ENCODE peak calls at places on chromosomes 13 and 19, in five cellular contexts. O is cardiac fibroblast, U is breast epithelium, E is endodermal cell, J is heart right ventricle. W is an unnamed sample.
A peak's percentile ranks its signal among the peaks of the same experiment; 100 is the strongest.

GRCh38 chr19:13234518-13234917 is 84.3 kb downstream of the IER2 start:
- DNase-seq in O (peak; percentile 46), U (no peak), E (peak; percentile 87), J (peak; percentile 18), W (no peak)

GRCh38 chr19:57434386-57435061 is 601 bp upstream of the ZNF749 start:
- DNase-seq in O (peak; percentile 57), U (no peak), E (peak; percentile 59), J (no peak), W (no peak)

GRCh38 chr13:62837895-62838294 is 1422.2 kb upstream of the PCDH20 start:
- DNase-seq in O (peak; percentile 41), U (no peak), E (no peak), J (no peak), W (no peak)

GRCh38 chr13:95497307-95497943 is 55.1 kb upstream of the CLDN10 start:
- DNase-seq in O (no peak), U (peak; percentile 23), E (no peak), J (peak; percentile 52), W (no peak)

GRCh38 chr19:49210901-49211451 is 53.4 kb downstream of the TRPM4 start:
- DNase-seq in O (no peak), U (no peak), E (no peak), J (no peak), W (no peak)

GRCh38 chr13:113091211-113091771 is 14.3 kb upstream of the F7 start:
- DNase-seq in O (no peak), U (no peak), E (no peak), J (no peak), W (no peak)

GRCh38 chr13:39616087-39616694 is 13.2 kb upstream of the LHFPL6 start:
- DNase-seq in O (peak; percentile 78), U (peak; percentile 21), E (peak; percentile 79), J (peak; percentile 70), W (no peak)

GRCh38 chr13:21074601-21075302 is 13.4 kb upstream of the LATS2 start:
- DNase-seq in O (peak; percentile 19), U (no peak), E (no peak), J (peak; percentile 32), W (no peak)

GRCh38 chr13:78742659-78743058 is 83.7 kb upstream of the OBI1 start:
- DNase-seq in O (no peak), U (no peak), E (peak; percentile 56), J (no peak), W (no peak)

GRCh38 chr19:5042556-5042955 is 73.6 kb downstream of the KDM4B start:
- DNase-seq in O (no peak), U (no peak), E (peak; percentile 82), J (no peak), W (no peak)

GRCh38 chr13:30796833-30797601 is 61.7 kb downstream of the ALOX5AP start:
- DNase-seq in O (peak; percentile 25), U (peak; percentile 82), E (no peak), J (no peak), W (no peak)
- H3K4me3 ChIP-seq in O (no peak overlapping the region), U (peak overlapping the region; percentile 28), E (no peak overlapping the region), J (peak overlapping the region; percentile 15), W (no peak overlapping the region)

GRCh38 chr13:65453982-65454381 is 1776.2 kb downstream of the PCDH9 start:
- DNase-seq in O (no peak), U (no peak), E (no peak), J (no peak), W (no peak)
- H3K4me3 ChIP-seq in O (no peak overlapping the region), U (no peak overlapping the region), E (no peak overlapping the region), J (no peak overlapping the region), W (no peak overlapping the region)

DNA sequence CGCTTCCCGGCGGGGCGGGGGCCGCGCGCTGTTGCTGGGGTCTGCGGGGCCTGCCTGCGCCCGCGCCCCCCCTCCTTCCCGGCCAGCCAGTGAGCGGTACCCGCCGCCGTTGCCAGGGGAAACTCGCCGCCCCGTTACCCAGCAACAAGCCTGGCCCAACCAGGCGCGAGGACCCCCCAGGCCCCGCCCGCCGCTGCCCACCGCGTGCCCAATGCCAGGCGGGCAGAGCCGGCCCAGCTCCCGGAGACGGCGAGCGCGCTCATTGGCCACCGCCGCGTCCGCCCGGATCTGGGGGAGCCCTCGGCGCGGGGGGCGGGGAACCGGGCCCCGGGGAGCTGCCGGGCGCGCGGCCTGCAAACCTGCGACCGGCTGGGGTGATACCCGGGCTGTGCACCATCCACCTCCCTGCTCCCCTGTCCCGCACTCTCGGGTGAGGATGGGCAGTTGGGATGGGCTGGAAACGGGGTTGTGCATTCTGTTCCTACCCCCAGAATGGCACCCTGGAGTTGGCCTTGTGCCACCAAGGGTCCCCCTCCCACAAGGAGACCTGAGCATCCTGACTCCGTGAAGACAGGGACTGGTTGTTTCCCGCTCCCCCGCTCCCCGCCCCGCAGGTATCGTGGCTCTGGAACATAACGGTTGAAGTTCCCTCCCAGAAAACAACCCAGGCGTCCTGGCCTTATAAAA is 8.8 kb upstream of the BBC3 start:
- DNase-seq in O (peak; percentile 19), U (peak; percentile 48), E (peak; percentile 87), J (no peak), W (no peak)
- H3K4me3 ChIP-seq in O (peak overlapping the region; percentile 24), U (peak overlapping the region; percentile 43), E (no peak overlapping the region), J (peak overlapping the region; percentile 40), W (peak overlapping the region; percentile 40)

GRCh38 chr13:74219571-74219970 is 85.4 kb upstream of the KLF12 start:
- DNase-seq in O (no peak), U (no peak), E (no peak), J (no peak), W (no peak)
- H3K4me3 ChIP-seq in O (no peak overlapping the region), U (no peak overlapping the region), E (no peak overlapping the region), J (no peak overlapping the region), W (no peak overlapping the region)

GRCh38 chr19:22784051-22784450 is at the start of gene ZNF99:
- DNase-seq in O (no peak), U (peak; percentile 75), E (no peak), J (peak; percentile 87), W (no peak)

DNA sequence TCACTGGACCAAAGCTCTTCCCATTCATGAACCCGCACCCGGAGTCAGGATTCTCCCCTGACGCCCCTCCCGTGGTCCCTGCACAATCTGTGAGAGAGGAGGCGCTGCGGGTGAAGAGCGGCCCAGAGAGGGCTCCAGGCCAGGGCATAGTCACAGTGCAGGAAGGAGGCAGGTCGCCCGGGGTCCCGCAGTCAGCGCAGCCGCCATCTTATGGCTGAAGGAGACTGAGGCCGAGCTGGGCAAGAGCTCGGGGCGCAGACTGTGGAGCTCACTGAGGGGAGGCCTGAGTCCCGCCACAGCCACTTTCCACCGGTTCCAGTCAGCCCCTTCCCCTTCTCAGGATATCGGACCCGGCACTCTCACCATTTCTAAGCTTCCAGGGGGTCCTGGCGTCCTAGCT is 300 bp downstream of the ZNF99 start:
- DNase-seq in O (no peak), U (no peak), E (no peak), J (no peak), W (no peak)
- H3K4me3 ChIP-seq in O (no peak overlapping the region), U (peak overlapping the region; percentile 55), E (no peak overlapping the region), J (peak overlapping the region; percentile 70), W (no peak overlapping the region)

DNA sequence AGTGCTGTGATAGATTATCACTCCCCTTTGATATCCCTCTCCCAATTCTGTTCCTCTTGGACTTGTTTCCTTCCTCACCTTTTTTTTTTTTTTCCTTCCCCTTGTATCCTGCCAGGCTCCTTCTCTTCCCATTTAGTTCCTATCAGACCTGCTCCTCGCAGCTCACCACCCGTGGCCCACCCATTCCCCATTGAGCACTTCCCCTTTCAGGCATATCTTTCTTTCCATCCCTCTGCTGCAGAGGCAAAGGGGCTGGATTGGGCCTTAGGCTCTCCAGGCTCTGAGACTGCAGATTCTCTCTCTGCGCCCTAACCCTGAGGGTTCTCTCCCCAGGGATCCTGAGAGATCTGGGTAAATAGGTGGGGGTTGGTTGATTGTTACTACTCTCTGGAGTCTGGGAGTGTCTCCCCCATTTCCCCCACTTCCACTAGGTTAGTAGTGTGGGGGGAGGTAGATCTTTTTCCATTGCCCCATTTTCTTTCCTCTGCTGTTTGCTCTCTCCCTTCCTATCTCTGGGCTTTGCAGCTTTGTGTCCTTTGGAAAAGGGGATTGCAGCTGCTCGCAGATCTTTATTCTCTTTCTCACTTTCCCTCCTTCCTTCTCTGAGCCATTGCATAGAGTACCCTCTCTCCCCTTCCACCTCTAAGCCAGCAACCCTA is 2.3 kb downstream of the ARHGAP35 start:
- DNase-seq in O (no peak), U (no peak), E (no peak), J (no peak), W (no peak)
- H3K4me3 ChIP-seq in O (peak overlapping the region; percentile 83), U (peak overlapping the region; percentile 77), E (peak overlapping the region; percentile 89), J (peak overlapping the region; percentile 84), W (peak overlapping the region; percentile 86)

GRCh38 chr19:53898680-53899341 is 10.3 kb upstream of the CACNG7 start:
- DNase-seq in O (no peak), U (no peak), E (peak; percentile 100), J (no peak), W (no peak)
- H3K4me3 ChIP-seq in O (no peak overlapping the region), U (no peak overlapping the region), E (no peak overlapping the region), J (no peak overlapping the region), W (no peak overlapping the region)

GRCh38 chr19:14496849-14497346 is 971 bp upstream of the GIPC1 start:
- DNase-seq in O (no peak), U (no peak), E (peak; percentile 67), J (no peak), W (no peak)
- H3K4me3 ChIP-seq in O (no peak overlapping the region), U (peak overlapping the region; percentile 92), E (peak overlapping the region; percentile 65), J (peak overlapping the region; percentile 74), W (no peak overlapping the region)

GRCh38 chr13:100550433-100550832 is 38.2 kb downstream of the GGACT start:
- DNase-seq in O (peak; percentile 57), U (no peak), E (peak; percentile 53), J (peak; percentile 23), W (no peak)
- H3K4me3 ChIP-seq in O (no peak overlapping the region), U (peak overlapping the region; percentile 15), E (no peak overlapping the region), J (no peak overlapping the region), W (peak overlapping the region; percentile 24)